ENCODE peak calls at places on chromosomes 11 and 22, in ten cellular contexts. A, D, B, Z, U, S, P, X, H and Q are unnamed samples.

GRCh38 chr11:128568166-128568778 is 19.1 kb downstream of the ETS1 start:
- DNase-seq in A (no peak), D (no peak), B (no peak), Z (no peak), U (peak; percentile 35), S (no peak), P (peak; percentile 84), X (no peak), H (peak; percentile 71), Q (no peak)

GRCh38 chr11:105230586-105230985 is 91.0 kb upstream of the CARD18 start:
- DNase-seq in A (no peak), D (peak; percentile 2), B (no peak), Z (no peak), U (no peak), S (no peak), P (no peak), X (no peak), H (no peak), Q (no peak)

GRCh38 chr11:65386307-65387081 is at the start of gene FRMD8:
- DNase-seq in A (peak; percentile 97), D (peak; percentile 90), B (peak; percentile 91), Z (peak; percentile 94), U (peak; percentile 92), S (peak; percentile 83), P (peak; percentile 97), X (peak; percentile 75), H (peak; percentile 95), Q (peak; percentile 96)

GRCh38 chr22:36965716-36966115 is 52.3 kb downstream of the CSF2RB start:
- DNase-seq in A (no peak), D (no peak), B (no peak), Z (no peak), U (no peak), S (peak; percentile 57), P (no peak), X (no peak), H (no peak), Q (no peak)

GRCh38 chr11:57424802-57425564 is 1.9 kb downstream of the SLC43A3 start:
- DNase-seq in A (peak; percentile 82), D (no peak), B (peak; percentile 86), Z (peak; percentile 52), U (no peak), S (peak; percentile 95), P (peak; percentile 87), X (peak; percentile 95), H (peak; percentile 83), Q (peak; percentile 83)

GRCh38 chr11:96257972-96258951 is 84.7 kb downstream of the MAML2 start:
- DNase-seq in A (no peak), D (no peak), B (peak; percentile 40), Z (no peak), U (no peak), S (no peak), P (no peak), X (no peak), H (peak; percentile 25), Q (peak; percentile 44)

GRCh38 chr11:132429685-132430084 is 1059.3 kb downstream of the NTM start:
- DNase-seq in A (no peak), D (no peak), B (no peak), Z (no peak), U (no peak), S (no peak), P (no peak), X (no peak), H (no peak), Q (no peak)

GRCh38 chr11:4606231-4607015 is 1.6 kb downstream of the TRIM68 start:
- DNase-seq in A (no peak), D (no peak), B (no peak), Z (no peak), U (no peak), S (no peak), P (no peak), X (peak; percentile 51), H (no peak), Q (no peak)

GRCh38 chr11:8801121-8801520 is 109.9 kb upstream of the AKIP1 start:
- DNase-seq in A (no peak), D (no peak), B (no peak), Z (no peak), U (no peak), S (no peak), P (no peak), X (no peak), H (no peak), Q (no peak)

GRCh38 chr22:19169002-19169946 is 9.3 kb downstream of the SLC25A1 start:
- DNase-seq in A (no peak), D (no peak), B (no peak), Z (no peak), U (no peak), S (no peak), P (no peak), X (no peak), H (no peak), Q (no peak)

GRCh38 chr11:128029219-128029722 is 558.1 kb downstream of the ETS1 start:
- DNase-seq in A (no peak), D (no peak), B (no peak), Z (no peak), U (no peak), S (no peak), P (no peak), X (peak; percentile 58), H (no peak), Q (no peak)

GRCh38 chr11:29389793-29390192 is 627.0 kb downstream of the KCNA4 start:
- DNase-seq in A (no peak), D (no peak), B (no peak), Z (no peak), U (no peak), S (no peak), P (no peak), X (no peak), H (no peak), Q (no peak)

GRCh38 chr22:35489225-35489624 is 51.4 kb upstream of the RASD2 start:
- DNase-seq in A (no peak), D (peak; percentile 59), B (no peak), Z (no peak), U (no peak), S (no peak), P (no peak), X (no peak), H (no peak), Q (no peak)

GRCh38 chr11:9765320-9766101 is 101.6 kb downstream of the SWAP70 start:
- DNase-seq in A (no peak), D (peak; percentile 8), B (no peak), Z (peak; percentile 33), U (peak; percentile 75), S (no peak), P (no peak), X (peak; percentile 97), H (peak; percentile 78), Q (no peak)

GRCh38 chr11:62705401-62705800 is 1.8 kb downstream of the BSCL2 start:
- DNase-seq in A (peak; percentile 63), D (peak; percentile 50), B (no peak), Z (peak; percentile 59), U (no peak), S (no peak), P (peak; percentile 85), X (no peak), H (no peak), Q (no peak)

GRCh38 chr22:32426881-32427280 is 14.8 kb upstream of the RTCB start:
- DNase-seq in A (no peak), D (no peak), B (no peak), Z (no peak), U (no peak), S (no peak), P (no peak), X (no peak), H (no peak), Q (no peak)

GRCh38 chr11:73157141-73158010 is 15.3 kb upstream of the FCHSD2 start:
- DNase-seq in A (peak; percentile 68), D (peak; percentile 72), B (peak; percentile 82), Z (no peak), U (no peak), S (peak; percentile 61), P (peak; percentile 80), X (peak; percentile 71), H (peak; percentile 79), Q (peak; percentile 77)

GRCh38 chr11:4636136-4636535 is 1.1 kb upstream of the OR51D1 start:
- DNase-seq in A (no peak), D (no peak), B (no peak), Z (no peak), U (no peak), S (no peak), P (no peak), X (no peak), H (no peak), Q (no peak)

GRCh38 chr11:92735039-92735438 is 234.4 kb upstream of the MTNR1B start:
- DNase-seq in A (no peak), D (no peak), B (no peak), Z (no peak), U (no peak), S (no peak), P (no peak), X (no peak), H (no peak), Q (no peak)
- TF ChIP-seq CTCF in A (peak; percentile 29), D (peak; percentile 61), B (peak; percentile 49), Z (no peak), U (peak; percentile 35), S (no peak), P (no peak), X (peak; percentile 19), H (peak; percentile 11), Q (no peak)

DNA sequence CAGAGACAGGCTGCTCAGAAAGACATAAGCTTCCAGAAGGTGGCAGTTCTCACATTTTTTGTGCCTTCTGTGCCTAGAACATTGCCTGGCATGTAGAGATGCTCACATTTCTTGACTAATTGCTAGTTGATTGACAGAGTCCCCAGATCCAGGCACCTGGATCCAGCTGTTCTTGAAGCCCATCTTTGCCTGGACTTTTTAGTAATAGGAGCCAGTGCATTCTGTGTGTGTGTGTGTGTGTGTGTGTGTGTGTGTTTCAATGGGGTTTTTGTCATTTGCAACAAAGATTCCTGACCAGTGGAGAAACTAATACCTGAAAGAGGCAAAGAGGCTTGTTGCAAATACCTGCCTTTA is 15.1 kb downstream of the MRGPRF start:
- DNase-seq in A (no peak), D (no peak), B (no peak), Z (no peak), U (no peak), S (no peak), P (no peak), X (no peak), H (no peak), Q (no peak)
- TF ChIP-seq CTCF in A (no peak), D (no peak), B (no peak), Z (no peak), U (no peak), S (no peak), P (no peak), X (no peak), H (no peak), Q (no peak)

DNA sequence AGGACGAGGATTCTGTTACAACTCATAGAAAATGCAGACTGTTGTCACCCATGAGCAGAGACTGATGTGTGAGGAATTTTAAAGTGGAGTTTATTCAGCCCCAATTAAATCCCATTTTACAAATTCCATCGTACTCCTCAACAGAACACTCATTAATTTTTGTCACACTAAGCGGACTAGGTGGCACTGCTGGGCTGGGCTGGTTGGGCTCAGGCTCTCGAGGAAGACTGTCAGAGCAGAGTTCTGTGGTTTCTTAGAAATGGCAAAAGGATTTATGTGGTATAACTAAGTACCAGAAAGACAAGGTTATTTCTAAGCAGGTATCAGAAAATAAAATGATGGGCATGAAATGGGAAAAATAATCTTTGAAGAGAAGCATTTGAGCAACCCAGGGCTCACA is 102.5 kb upstream of the SPON1 start:
- DNase-seq in A (no peak), D (no peak), B (no peak), Z (no peak), U (no peak), S (no peak), P (no peak), X (no peak), H (no peak), Q (no peak)
- TF ChIP-seq CTCF in A (no peak), D (no peak), B (no peak), Z (no peak), U (no peak), S (no peak), P (no peak), X (no peak), H (no peak), Q (no peak)

GRCh38 chr11:59187020-59187419 is 15.1 kb downstream of the DTX4 start:
- DNase-seq in A (no peak), D (no peak), B (no peak), Z (no peak), U (no peak), S (no peak), P (no peak), X (no peak), H (no peak), Q (no peak)
- TF ChIP-seq CTCF in A (no peak), D (no peak), B (no peak), Z (no peak), U (no peak), S (no peak), P (no peak), X (no peak), H (no peak), Q (no peak)